ENCODE peak calls at places on chromosomes 3 and 15, in four cellular contexts. F is astrocyte, E is epithelial cell of proximal tubule, P is ovary. Q is an unnamed sample.

GRCh38 chr15:91855684-91856553 is 2.4 kb downstream of the SLCO3A1 start:
- DNase-seq in F (no peak), E (no peak), P (no peak), Q (no peak)

GRCh38 chr3:46896386-46896785 is 18.9 kb downstream of the PTH1R start:
- DNase-seq in F (no peak), E (no peak), P (no peak), Q (no peak)

GRCh38 chr3:4340411-4341335 is 37.5 kb downstream of the SETMAR start:
- DNase-seq in F (no peak), E (no peak), P (no peak), Q (no peak)

GRCh38 chr3:13567684-13568514 is 19.0 kb downstream of the FBLN2 start:
- DNase-seq in F (no peak), E (no peak), P (no peak), Q (no peak)

GRCh38 chr3:40417845-40418543 is 31.0 kb downstream of the ENTPD3 start:
- DNase-seq in F (no peak), E (no peak), P (no peak), Q (no peak)

GRCh38 chr3:52704611-52705437 is 767 bp downstream of the GLT8D1 start:
- DNase-seq in F (peak), E (no peak), P (no peak), Q (no peak)

GRCh38 chr15:58934521-58934920 is 1.0 kb upstream of the SLTM start:
- DNase-seq in F (no peak), E (no peak), P (no peak), Q (no peak)

GRCh38 chr3:76107935-76108570 is 322.7 kb upstream of the ZNF717 start:
- DNase-seq in F (peak), E (no peak), P (no peak), Q (no peak)

GRCh38 chr15:83930813-83931212 is 276.9 kb downstream of the ADAMTSL3 start:
- DNase-seq in F (no peak), E (no peak), P (no peak), Q (no peak)

GRCh38 chr15:81852826-81853225 is 193.0 kb downstream of the MEX3B start:
- DNase-seq in F (no peak), E (no peak), P (no peak), Q (no peak)

GRCh38 chr3:179852117-179852886 is 184.4 kb downstream of the PEX5L start:
- DNase-seq in F (peak), E (no peak), P (no peak), Q (peak)

GRCh38 chr15:25093455-25094029 is 138.8 kb downstream of the SNRPN start:
- DNase-seq in F (no peak), E (no peak), P (no peak), Q (no peak)

GRCh38 chr3:30319713-30320112 is 286.7 kb upstream of the TGFBR2 start:
- DNase-seq in F (no peak), E (no peak), P (peak), Q (peak)

GRCh38 chr3:177213806-177214528 is 16.7 kb upstream of the TBL1XR1 start:
- DNase-seq in F (no peak), E (no peak), P (no peak), Q (no peak)

GRCh38 chr3:128548426-128549282 is 55.7 kb upstream of the GATA2 start:
- DNase-seq in F (peak), E (no peak), P (no peak), Q (no peak)

GRCh38 chr3:52838561-52839267 is 3.9 kb upstream of the MUSTN1 start:
- DNase-seq in F (no peak), E (no peak), P (no peak), Q (no peak)

GRCh38 chr3:161273589-161274218 is 52.6 kb downstream of the NMD3 start:
- DNase-seq in F (no peak), E (no peak), P (no peak), Q (no peak)

GRCh38 chr15:90851945-90852344 is 16.4 kb upstream of the FURIN start:
- DNase-seq in F (no peak), E (no peak), P (no peak), Q (no peak)

GRCh38 chr15:91243806-91244205 is 143.7 kb downstream of the SV2B start:
- DNase-seq in F (no peak), E (no peak), P (no peak), Q (no peak)

GRCh38 chr15:68372291-68372811 is 59.6 kb downstream of the ITGA11 start:
- DNase-seq in F (peak), E (no peak), P (peak), Q (no peak)

GRCh38 chr3:126343675-126344074 is 13.5 kb downstream of the KLF15 start:
- DNase-seq in F (no peak), E (no peak), P (peak), Q (no peak)

GRCh38 chr3:4060064-4060463 is 243.1 kb upstream of the SETMAR start:
- DNase-seq in F (peak), E (no peak), P (no peak), Q (no peak)

GRCh38 chr3:75001330-75001729 is 386.9 kb upstream of the CNTN3 start:
- DNase-seq in F (no peak), E (no peak), P (no peak), Q (no peak)

GRCh38 chr3:147832611-147833010 is 423.4 kb downstream of the ZIC1 start:
- DNase-seq in F (no peak), E (no peak), P (no peak), Q (no peak)

GRCh38 chr3:103705641-103706040 is 1270.8 kb downstream of the ZPLD1 start:
- DNase-seq in F (no peak), E (no peak), P (no peak), Q (no peak)

GRCh38 chr15:93141373-93141790 is 52.4 kb upstream of the RGMA start:
- DNase-seq in F (no peak), E (no peak), P (no peak), Q (no peak)

GRCh38 chr15:69535101-69535638 is 82.6 kb downstream of the RPLP1 start:
- DNase-seq in F (peak), E (no peak), P (no peak), Q (peak)

GRCh38 chr3:14237431-14237830 is 58.8 kb downstream of the LSM3 start:
- DNase-seq in F (no peak), E (no peak), P (peak), Q (no peak)

GRCh38 chr3:55556622-55557531 is 69.8 kb upstream of the WNT5A start:
- DNase-seq in F (peak), E (no peak), P (no peak), Q (no peak)

GRCh38 chr15:75455982-75456531 is 4.6 kb upstream of the SIN3A start:
- DNase-seq in F (peak), E (no peak), P (no peak), Q (no peak)

GRCh38 chr15:77030042-77030927 is 35.4 kb downstream of the PSTPIP1 start:
- DNase-seq in F (no peak), E (no peak), P (peak), Q (no peak)

GRCh38 chr15:61736792-61737191 is 323.5 kb downstream of the VPS13C start:
- DNase-seq in F (no peak), E (no peak), P (no peak), Q (no peak)

GRCh38 chr3:126245811-126246727 is 65.7 kb upstream of the ALDH1L1 start:
- DNase-seq in F (no peak), E (no peak), P (peak), Q (peak)

GRCh38 chr3:188316021-188316722 is 162.2 kb downstream of the LPP start:
- DNase-seq in F (no peak), E (no peak), P (peak), Q (no peak)

GRCh38 chr3:187665010-187665409 is 5.2 kb downstream of the SST start:
- DNase-seq in F (no peak), E (no peak), P (no peak), Q (no peak)

GRCh38 chr3:74139648-74140047 is 474.8 kb downstream of the CNTN3 start:
- DNase-seq in F (no peak), E (no peak), P (no peak), Q (no peak)

GRCh38 chr3:171459130-171459941 is 869 bp downstream of the TNIK start:
- DNase-seq in F (peak), E (no peak), P (peak), Q (no peak)

GRCh38 chr15:28977377-28978010 is 91.7 kb downstream of the APBA2 start:
- DNase-seq in F (peak), E (peak), P (no peak), Q (peak)

GRCh38 chr3:168615489-168616020 is 519.8 kb upstream of the GOLIM4 start:
- DNase-seq in F (no peak), E (no peak), P (no peak), Q (no peak)

GRCh38 chr3:170511371-170511770 is 74.5 kb downstream of the SLC7A14 start:
- DNase-seq in F (no peak), E (no peak), P (no peak), Q (no peak)

GRCh38 chr3:164390046-164390445 is 688.2 kb downstream of the SI start:
- DNase-seq in F (no peak), E (no peak), P (no peak), Q (no peak)
- H3K4me3 ChIP-seq in F (no peak), E (no peak), P (no peak), Q (no peak)

GRCh38 chr3:119657887-119658702 is 2.3 kb downstream of the POPDC2 start:
- DNase-seq in F (no peak), E (no peak), P (no peak), Q (no peak)

GRCh38 chr3:119658994-119659393 is 1.4 kb downstream of the POPDC2 start:
- DNase-seq in F (no peak), E (no peak), P (no peak), Q (no peak)

GRCh38 chr3:119660474-119661150 is at the start of gene POPDC2:
- DNase-seq in F (no peak), E (no peak), P (no peak), Q (no peak)

GRCh38 chr3:119662604-119663377 is 2.4 kb upstream of the POPDC2 start:
- DNase-seq in F (no peak), E (no peak), P (no peak), Q (peak)

DNA sequence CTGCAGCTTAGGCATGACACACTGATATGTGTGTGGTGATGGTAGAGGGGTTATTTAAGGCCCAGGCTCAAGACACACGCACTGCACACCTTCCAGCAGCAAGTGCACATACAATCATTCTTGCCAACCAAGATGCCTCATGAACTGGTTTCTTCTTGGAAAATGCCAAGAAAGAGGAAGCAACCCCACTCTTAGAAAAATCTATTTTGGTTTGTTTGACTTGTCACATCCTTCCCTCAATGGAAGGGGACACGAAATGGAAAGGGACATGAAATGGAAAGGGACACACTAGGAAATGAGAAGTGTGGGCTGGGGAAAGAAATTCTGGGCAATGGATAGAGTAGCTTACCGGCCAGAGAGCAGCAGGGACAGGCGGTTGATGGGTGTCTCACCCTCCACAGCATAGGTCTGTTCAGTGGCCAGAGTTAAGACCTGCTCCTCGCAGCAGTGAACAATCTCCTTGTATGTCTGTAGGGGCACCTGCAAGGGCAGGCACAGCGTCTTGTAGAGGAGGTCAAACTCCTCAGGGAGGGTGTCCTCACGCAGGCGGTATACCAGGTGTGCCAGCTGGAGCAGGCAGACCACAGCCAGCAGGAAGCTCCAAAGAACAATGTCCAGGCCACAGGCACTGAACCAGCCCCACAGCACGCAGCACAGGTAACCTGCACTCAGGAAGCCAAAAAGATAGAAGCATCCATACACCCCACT is 651 bp downstream of the POPDC2 start:
- DNase-seq in F (no peak), E (no peak), P (no peak), Q (no peak)
- H3K4me3 ChIP-seq in F (no peak), E (no peak), P (peak), Q (no peak)

GRCh38 chr3:136653628-136654027 is 98.5 kb downstream of the STAG1 start:
- DNase-seq in F (no peak), E (no peak), P (no peak), Q (no peak)

GRCh38 chr3:136657526-136657925 is 94.7 kb downstream of the STAG1 start:
- DNase-seq in F (no peak), E (no peak), P (no peak), Q (no peak)

GRCh38 chr3:136664771-136665170 is 87.4 kb downstream of the STAG1 start:
- DNase-seq in F (no peak), E (no peak), P (no peak), Q (no peak)

DNA sequence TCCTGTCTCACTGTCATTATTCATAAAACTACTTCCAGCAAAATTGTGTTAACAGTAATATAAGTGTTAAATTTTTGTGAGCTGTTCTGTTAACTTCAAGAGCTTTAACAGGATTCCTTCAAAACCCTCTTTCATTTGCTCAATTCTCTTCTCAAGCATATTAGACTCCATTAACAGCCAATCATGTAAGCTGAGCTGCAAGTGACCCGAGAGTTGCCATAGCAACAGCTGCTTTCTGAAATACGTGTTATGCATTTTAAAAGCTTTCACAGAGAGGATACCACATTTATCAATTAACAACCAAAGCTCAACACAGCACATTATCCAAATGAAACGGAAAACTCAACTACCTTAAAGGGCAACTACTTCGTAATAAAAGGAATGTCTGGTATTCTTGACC is 92.9 kb downstream of the STAG1 start:
- DNase-seq in F (peak), E (peak), P (peak), Q (peak)
- H3K4me3 ChIP-seq in F (no peak), E (no peak), P (no peak), Q (no peak)

DNA sequence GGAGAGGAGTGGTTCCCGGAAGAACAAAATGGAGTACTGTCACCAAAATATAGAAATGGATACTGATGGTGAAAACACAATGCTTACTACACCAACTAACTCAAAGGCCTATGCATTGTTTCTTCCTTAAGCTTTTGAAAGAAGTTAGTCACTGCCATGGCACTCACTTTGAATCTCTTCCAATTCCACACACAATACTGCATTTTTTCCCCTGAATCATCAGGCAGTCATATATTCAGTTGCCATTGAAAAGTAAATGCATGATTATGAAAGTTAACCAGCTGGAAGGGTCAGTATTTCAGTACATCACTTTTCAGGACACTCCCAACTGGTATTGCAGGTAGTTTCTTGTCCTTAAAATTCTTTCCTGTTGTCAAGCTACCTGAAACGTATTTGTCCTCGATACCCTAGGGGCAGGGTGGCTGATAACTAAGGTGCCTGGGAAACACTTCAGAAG is 9.0 kb upstream of the LRRFIP2 start:
- DNase-seq in F (peak), E (peak), P (no peak), Q (peak)
- H3K4me3 ChIP-seq in F (peak), E (no peak), P (no peak), Q (no peak)

DNA sequence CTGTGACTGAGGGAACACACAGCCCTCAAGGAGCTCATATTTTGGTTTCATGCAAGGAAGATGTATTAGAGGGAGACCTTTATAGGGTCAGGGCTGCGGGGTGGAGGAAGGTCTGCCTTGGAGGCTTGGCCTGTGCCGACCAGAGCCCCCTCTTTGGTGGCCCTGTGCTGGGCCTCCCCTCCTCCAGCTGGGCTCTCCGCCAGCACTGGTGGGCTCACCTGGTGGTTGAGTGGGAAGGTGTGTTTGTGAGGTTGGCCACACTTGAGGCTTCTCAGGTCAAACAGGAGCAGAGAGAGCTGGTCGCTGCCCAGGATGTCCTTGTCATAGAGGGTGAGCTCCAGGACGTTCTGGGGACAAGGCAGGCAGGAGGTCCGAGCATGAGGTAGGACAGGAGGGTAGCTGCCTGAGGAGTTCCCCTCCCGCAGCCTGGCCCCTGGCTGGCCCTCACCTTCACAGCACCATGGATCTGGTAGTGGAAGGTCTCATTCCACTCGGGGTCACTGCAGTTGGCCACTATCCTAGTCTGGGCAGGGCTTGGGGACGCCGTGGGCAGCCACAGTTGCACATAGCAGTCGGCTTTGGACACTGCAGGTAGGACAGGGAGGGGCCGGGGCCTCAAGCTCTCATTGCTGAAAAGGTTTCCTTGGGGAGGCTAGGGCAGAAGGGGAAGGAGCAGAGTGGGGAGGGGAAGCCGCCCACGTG is 2.4 kb downstream of the PLA2G4F start:
- DNase-seq in F (no peak), E (no peak), P (no peak), Q (no peak)
- H3K4me3 ChIP-seq in F (no peak), E (no peak), P (no peak), Q (no peak)

GRCh38 chr3:138349926-138350665 is 1.7 kb downstream of the MRAS start:
- DNase-seq in F (no peak), E (no peak), P (peak), Q (no peak)
- H3K4me3 ChIP-seq in F (no peak), E (peak), P (peak), Q (peak)